ENCODE peak calls at places on chromosomes 1 and 21, in seven cellular contexts. D, Q, K, N, V, W and Z are unnamed samples.

GRCh38 chr1:200154069-200154767 is 126.7 kb downstream of the NR5A2 start:
- DNase-seq in K (no peak), N (no peak), Q (no peak), W (no peak), D (no peak), V (peak), Z (no peak)

GRCh38 chr21:43903451-43904091 is 38.5 kb downstream of the AGPAT3 start:
- DNase-seq in W (peak), V (no peak), Q (no peak), D (no peak), N (no peak), K (no peak), Z (no peak)

GRCh38 chr21:43196789-43197188 is 28.0 kb downstream of the CRYAA start:
- DNase-seq in K (no peak), W (no peak), V (peak), N (no peak), D (no peak), Q (no peak), Z (no peak)

GRCh38 chr1:150148834-150149489 is 754 bp upstream of the PLEKHO1 start:
- DNase-seq in W (no peak), N (peak), D (no peak), K (no peak), Q (no peak), V (no peak), Z (no peak)

GRCh38 chr1:156598125-156598524 is 3.2 kb downstream of the GPATCH4 start:
- DNase-seq in W (no peak), V (no peak), Q (no peak), K (no peak), D (no peak), N (no peak), Z (no peak)

GRCh38 chr1:16226495-16227179 is 10.3 kb downstream of the CPLANE2 start:
- DNase-seq in D (no peak), K (no peak), W (peak), Q (no peak), V (peak), N (peak), Z (no peak)

GRCh38 chr1:90393025-90393424 is 324.1 kb downstream of the BARHL2 start:
- DNase-seq in K (no peak), Q (no peak), W (no peak), V (no peak), D (no peak), N (no peak), Z (peak)

GRCh38 chr1:86546787-86547221 is at the start of gene CLCA4:
- DNase-seq in V (no peak), K (no peak), N (no peak), W (no peak), Q (no peak), D (no peak), Z (no peak)

GRCh38 chr1:143698016-143698415 is 273.8 kb downstream of the FAM72C start:
- DNase-seq in V (peak), Q (no peak), W (peak), D (no peak), N (peak), K (no peak), Z (peak)

GRCh38 chr1:180533571-180533987 is 25.2 kb upstream of the OVAAL start:
- DNase-seq in N (peak), W (peak), K (peak), Q (peak), D (peak), V (peak), Z (peak)

GRCh38 chr1:58353168-58353567 is 193.4 kb downstream of the OMA1 start:
- DNase-seq in K (no peak), N (no peak), D (no peak), Q (no peak), V (no peak), W (no peak), Z (no peak)

DNA sequence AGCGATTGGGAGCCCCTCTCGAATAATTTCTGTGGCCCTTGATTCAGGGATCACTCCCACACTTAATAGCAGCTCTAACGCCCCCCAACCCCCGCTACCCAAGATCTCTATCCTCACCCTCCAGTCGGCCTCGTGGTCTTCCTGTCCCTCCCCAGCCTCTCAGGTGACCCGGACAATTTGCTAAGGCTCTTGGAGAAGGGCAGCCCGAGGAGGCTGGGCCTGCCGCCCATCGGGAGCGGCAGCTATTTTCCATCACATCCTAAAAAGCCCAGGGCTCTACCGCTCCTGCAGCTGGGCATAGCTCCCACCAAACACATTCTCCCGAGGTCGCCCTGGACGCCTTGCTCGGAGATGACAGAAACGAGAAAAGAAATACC is 12.0 kb upstream of the PHLDA3 start:
- DNase-seq in Q (no peak), W (no peak), D (no peak), V (no peak), K (no peak), N (peak), Z (no peak)
- H3K4me3 ChIP-seq in Q (peak), W (peak), D (peak), V (peak), K (peak), N (peak), Z (no peak)

GRCh38 chr1:29152046-29152805 is 28.5 kb upstream of the TMEM200B start:
- DNase-seq in V (no peak), N (no peak), Q (no peak), K (no peak), W (no peak), D (no peak), Z (no peak)

GRCh38 chr1:29145739-29146437 is 22.2 kb upstream of the TMEM200B start:
- DNase-seq in K (no peak), W (no peak), D (peak), Q (peak), N (no peak), V (peak), Z (peak)

DNA sequence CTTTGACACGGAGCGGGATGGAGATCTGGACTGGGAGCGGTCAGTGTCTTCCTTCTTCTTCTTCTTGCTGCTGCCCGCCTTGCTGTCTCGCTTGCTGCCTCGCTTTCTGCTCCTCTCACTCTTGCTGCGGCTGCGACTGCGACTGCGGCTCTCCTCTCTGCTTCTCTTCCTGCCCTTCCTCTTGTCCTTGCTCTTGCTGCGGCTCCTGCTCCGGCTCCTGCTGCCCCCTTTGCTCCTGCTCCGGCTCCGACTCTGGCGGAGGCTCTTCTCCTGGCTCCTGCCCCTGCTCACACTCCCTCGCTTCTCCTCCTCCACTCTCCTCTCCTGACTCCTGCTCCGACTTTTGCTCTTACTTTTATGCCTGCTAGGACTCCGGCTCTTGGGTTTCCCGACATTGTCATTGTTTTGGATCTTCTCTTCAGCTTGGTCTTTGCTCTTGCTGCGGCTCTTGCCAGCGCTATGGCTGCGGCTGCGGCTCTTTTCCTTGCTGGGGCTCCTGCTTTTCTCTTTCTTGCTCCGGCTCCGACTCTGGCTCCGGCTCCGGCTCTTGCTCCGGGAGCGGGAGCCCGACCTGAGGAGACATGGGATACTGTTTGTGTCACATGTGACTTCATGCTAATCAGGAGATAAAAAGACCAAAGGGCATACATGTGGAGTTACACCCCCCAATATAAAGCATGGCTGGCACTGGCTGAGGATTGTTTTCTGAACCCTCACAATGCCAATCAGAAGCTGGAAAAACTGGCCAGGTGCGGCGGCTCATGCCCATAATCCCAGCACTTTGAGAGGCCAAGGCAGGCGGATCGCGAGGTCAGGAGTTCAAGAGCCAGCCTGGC is 25.2 kb upstream of the TMEM200B start:
- DNase-seq in V (no peak), Q (no peak), K (no peak), W (peak), N (no peak), D (no peak), Z (no peak)
- TF ChIP-seq CTCF in V (no peak), Q (no peak), K (no peak), W (no peak), N (no peak), D (no peak), Z (no peak)

GRCh38 chr21:45438391-45439145 is 33.6 kb downstream of the COL18A1 start:
- DNase-seq in V (no peak), N (no peak), D (no peak), Q (no peak), W (no peak), K (no peak), Z (no peak)
- H3K4me3 ChIP-seq in V (peak), N (no peak), D (peak), Q (no peak), W (peak), K (peak), Z (no peak)

GRCh38 chr21:31622397-31622796 is 37.1 kb upstream of the SOD1 start:
- DNase-seq in V (no peak), Q (no peak), W (no peak), D (no peak), N (no peak), K (no peak), Z (no peak)

GRCh38 chr21:31624181-31624580 is 35.3 kb upstream of the SOD1 start:
- DNase-seq in K (no peak), V (no peak), D (no peak), W (no peak), Q (no peak), N (no peak), Z (no peak)

GRCh38 chr21:31624961-31625491 is 34.5 kb upstream of the SOD1 start:
- DNase-seq in V (no peak), W (no peak), K (no peak), Q (no peak), D (no peak), N (no peak), Z (no peak)

GRCh38 chr21:31618696-31619430 is 40.6 kb upstream of the SOD1 start:
- DNase-seq in Q (no peak), W (no peak), N (no peak), K (no peak), D (no peak), V (no peak), Z (no peak)

GRCh38 chr21:31623664-31624063 is 35.8 kb upstream of the SOD1 start:
- DNase-seq in K (no peak), D (no peak), N (peak), Q (no peak), V (peak), W (no peak), Z (no peak)
- TF ChIP-seq CTCF in K (no peak), D (no peak), N (peak), Q (peak), V (peak), W (no peak), Z (no peak)

DNA sequence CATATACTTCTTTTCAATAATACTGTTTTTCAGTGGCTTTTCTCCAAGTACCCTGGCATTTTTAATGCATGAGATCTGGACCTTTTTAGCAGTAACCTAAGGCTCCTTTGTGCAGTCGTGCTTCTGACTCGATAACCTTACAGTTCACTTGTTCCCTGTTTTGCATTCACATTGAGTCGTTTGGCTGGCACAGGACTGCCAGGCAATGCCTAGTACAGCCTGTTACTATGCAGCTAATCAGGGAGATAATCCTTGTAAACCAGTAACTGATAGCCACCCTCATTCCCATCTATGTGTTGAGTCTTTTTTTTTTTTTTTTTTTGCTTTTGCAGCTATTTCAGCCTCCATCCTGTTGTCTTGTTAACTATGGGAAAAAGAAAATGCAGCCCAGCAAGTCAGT is 3.8 kb downstream of the ATP1B1 start:
- DNase-seq in W (no peak), Q (no peak), D (no peak), V (no peak), N (no peak), K (no peak), Z (no peak)
- H3K4me3 ChIP-seq in W (peak), Q (peak), D (no peak), V (no peak), N (peak), K (peak), Z (peak)

GRCh38 chr21:33299181-33299752 is 25.5 kb upstream of the IFNAR1 start:
- DNase-seq in K (no peak), V (no peak), W (no peak), D (no peak), Q (no peak), N (peak), Z (no peak)
- TF ChIP-seq CTCF in K (no peak), V (no peak), W (peak), D (no peak), Q (no peak), N (no peak), Z (no peak)